ENCODE peak calls at places on chromosomes 6 and 20, in ten cellular contexts. C is H7; G is stimulated activated CD4-positive, alpha-beta T cell treated with anti-CD3 and anti-CD28 coated beads, Interleukin-4, amount 100 ng/mL, for 24 hours; H is RWPE1; U is NCI-H1417; R is COR-L47; S is HEK293T; Q is NCI-H146; D is GM20000; M is lung microvascular endothelial cell. O is an unnamed sample.

GRCh38 chr20:58306421-58307261 is 2.9 kb upstream of the RAB22A start:
- DNase-seq in H (peak), D (peak), R (no peak), U (no peak), G (peak), M (peak), C (no peak), S (no peak), Q (no peak), O (no peak)

GRCh38 chr6:122621638-122622037 is 11.4 kb downstream of the PKIB start:
- DNase-seq in U (no peak), S (no peak), G (no peak), Q (peak), C (no peak), R (peak), H (no peak), D (no peak), M (no peak), O (no peak)

GRCh38 chr6:75855047-75855446 is 106.0 kb downstream of the MYO6 start:
- DNase-seq in G (peak), R (peak), D (peak), U (peak), Q (peak), S (peak), C (peak), H (peak), M (peak), O (peak)

GRCh38 chr6:16276991-16277981 is 38.9 kb downstream of the GMPR start:
- DNase-seq in D (no peak), C (peak), S (peak), H (peak), U (no peak), G (no peak), M (peak), Q (peak), R (no peak), O (peak)

GRCh38 chr20:51132286-51132810 is 109.4 kb upstream of the KCNG1 start:
- DNase-seq in Q (no peak), R (no peak), H (no peak), M (peak), S (no peak), U (no peak), D (no peak), G (no peak), C (no peak), O (no peak)

GRCh38 chr6:170152989-170153388 is 137.9 kb downstream of the DLL1 start:
- DNase-seq in U (peak), Q (peak), D (no peak), C (peak), G (no peak), R (peak), S (no peak), H (peak), M (no peak), O (peak)

GRCh38 chr6:156963712-156964700 is 186.8 kb downstream of the ARID1B start:
- DNase-seq in Q (no peak), R (no peak), D (peak), H (no peak), G (peak), S (no peak), U (peak), C (no peak), M (peak), O (no peak)

GRCh38 chr6:146289816-146290588 is 253.6 kb upstream of the RAB32 start:
- DNase-seq in H (peak), D (no peak), R (no peak), U (no peak), S (no peak), M (peak), C (no peak), G (no peak), Q (no peak), O (no peak)

GRCh38 chr6:37244430-37245310 is 12.9 kb upstream of the TBC1D22B start:
- DNase-seq in H (peak), G (no peak), S (no peak), M (peak), Q (peak), U (peak), R (peak), C (no peak), D (no peak), O (no peak)

GRCh38 chr20:18739785-18740184 is 73.8 kb upstream of the SCP2D1 start:
- DNase-seq in H (no peak), Q (no peak), G (no peak), S (peak), R (no peak), U (peak), C (peak), D (no peak), M (no peak), O (peak)

GRCh38 chr6:135568366-135568765 is 70.8 kb upstream of the AHI1 start:
- DNase-seq in C (no peak), U (no peak), M (peak), H (no peak), R (no peak), D (peak), S (no peak), Q (no peak), G (peak), O (no peak)

GRCh38 chr6:93786474-93787330 is 367.3 kb upstream of the EPHA7 start:
- DNase-seq in M (no peak), Q (peak), R (no peak), S (no peak), C (peak), H (no peak), U (peak), D (no peak), G (no peak), O (peak)

GRCh38 chr6:121592955-121593665 is 157.7 kb downstream of the GJA1 start:
- DNase-seq in Q (peak), M (no peak), D (no peak), U (peak), R (peak), S (no peak), C (no peak), G (no peak), H (no peak), O (no peak)

GRCh38 chr6:6721606-6722005 is 133.1 kb downstream of the LY86 start:
- DNase-seq in R (no peak), G (no peak), H (no peak), D (no peak), U (peak), S (no peak), C (no peak), M (no peak), Q (no peak), O (no peak)

GRCh38 chr6:29926081-29926794 is 16.1 kb upstream of the HLA-A start:
- DNase-seq in S (no peak), H (no peak), C (peak), M (no peak), R (no peak), Q (no peak), D (no peak), G (peak), U (no peak), O (peak)

GRCh38 chr20:59779656-59780380 is 153.6 kb downstream of the SYCP2 start:
- DNase-seq in H (no peak), M (no peak), Q (no peak), D (no peak), G (no peak), S (no peak), C (peak), R (no peak), U (no peak), O (no peak)

GRCh38 chr20:58723628-58723984 is 31.0 kb downstream of the NPEPL1 start:
- DNase-seq in D (no peak), U (no peak), G (no peak), C (no peak), S (peak), R (no peak), M (no peak), Q (no peak), H (no peak), O (no peak)

GRCh38 chr6:25874822-25875562 is 949 bp upstream of the SLC17A3 start:
- DNase-seq in Q (no peak), R (no peak), G (no peak), C (no peak), M (no peak), H (no peak), S (no peak), U (no peak), D (no peak), O (no peak)

GRCh38 chr6:107237992-107238660 is 122.8 kb upstream of the BEND3 start:
- DNase-seq in S (no peak), G (no peak), H (peak), M (peak), U (no peak), Q (no peak), C (no peak), R (no peak), D (no peak), O (no peak)

O was measured in GM23338.